ENCODE peak calls at places on chromosomes 7 and 10, in eight cellular contexts. E is activated T-helper 1 cell treated with anti-CD3 and anti-CD28 coated beads, Interleukin-12 subunit alpha, Interleukin-12 subunit beta, Interleukin-2, Interleukin-4 antibody, amounts not matched to agents 30 ng/mL and 10 ng/mL and 1 ng/mL, durations not matched to agents 14 hours and 24 hours and 36 hours; W is psoas muscle; N is T-helper 1 cell; X is endothelial cell; G is stimulated activated CD4-positive, alpha-beta T cell treated with anti-CD3 and anti-CD28 coated beads, TNF-alpha, amount 100 ng/mL, for 24 hours; I is lower lobe of right lung; S is activated CD8-positive, alpha-beta T cell treated with anti-CD3 and anti-CD28 coated beads for 36 hours. C is an unnamed sample.

GRCh38 chr7:23907012-23907411 is 197.0 kb downstream of the STK31 start:
- DNase-seq in S (no peak), G (no peak), W (no peak), E (no peak), I (no peak), X (no peak), N (no peak), C (no peak)

GRCh38 chr7:1785839-1786238 is 115.8 kb downstream of the ELFN1 start:
- DNase-seq in S (no peak), E (no peak), G (no peak), N (no peak), X (no peak), I (no peak), W (no peak), C (no peak)

GRCh38 chr7:84801396-84801795 is 385.5 kb downstream of the SEMA3D start:
- DNase-seq in I (no peak), W (no peak), G (no peak), E (no peak), N (no peak), X (no peak), S (no peak), C (no peak)

GRCh38 chr7:30817060-30817770 is 46.0 kb downstream of the MINDY4 start:
- DNase-seq in X (no peak), W (no peak), S (no peak), I (no peak), G (no peak), N (no peak), E (no peak), C (peak)

GRCh38 chr7:45657890-45658715 is 83.9 kb downstream of the ADCY1 start:
- DNase-seq in S (no peak), G (no peak), N (no peak), W (no peak), X (no peak), I (no peak), E (no peak), C (no peak)

GRCh38 chr7:66163186-66163610 is 41.9 kb upstream of the TPST1 start:
- DNase-seq in E (no peak), G (no peak), S (no peak), X (no peak), W (peak), N (no peak), I (no peak), C (no peak)

GRCh38 chr10:125158528-125159485 is 1.6 kb downstream of the CTBP2 start:
- DNase-seq in E (no peak), X (no peak), W (peak), N (no peak), S (no peak), I (peak), G (no peak), C (no peak)

GRCh38 chr10:1454428-1454827 is 282.9 kb downstream of the ADARB2 start:
- DNase-seq in G (no peak), E (no peak), W (no peak), S (peak), X (no peak), I (no peak), N (no peak), C (no peak)

GRCh38 chr7:2521952-2522591 is 2.5 kb downstream of the LFNG start:
- DNase-seq in I (peak), S (peak), E (peak), G (peak), X (peak), N (peak), W (peak), C (peak)

GRCh38 chr7:89761173-89761572 is 393.1 kb upstream of the STEAP1 start:
- DNase-seq in W (no peak), S (no peak), N (no peak), X (no peak), G (no peak), E (no peak), I (no peak), C (no peak)